ENCODE peak calls at places on chromosomes 3 and 15, in nine cellular contexts. C is EH, N is esophagus squamous epithelium, T is erythroblast, L is PC-9, E is heart right ventricle, D is SIG-M5, U is left cardiac atrium, Y is hepatocyte. M is an unnamed sample.

GRCh38 chr15:100060276-100060926 is 281.4 kb downstream of the ADAMTS17 start:
- DNase-seq in C (no peak), N (no peak), T (no peak), L (peak), E (no peak), D (no peak), U (no peak), Y (no peak), M (no peak)

GRCh38 chr3:13607821-13608620 is 59.1 kb downstream of the FBLN2 start:
- DNase-seq in C (no peak), N (no peak), T (no peak), L (peak), E (no peak), D (no peak), U (no peak), Y (no peak), M (no peak)

GRCh38 chr3:47512416-47513124 is 942 bp downstream of the ELP6 start:
- DNase-seq in C (peak), N (no peak), T (peak), L (no peak), E (peak), D (no peak), U (peak), Y (peak), M (no peak)

GRCh38 chr3:141368062-141368924 is at the start of gene ZBTB38:
- DNase-seq in C (peak), N (peak), T (peak), L (peak), E (peak), D (no peak), U (peak), Y (peak), M (peak)

GRCh38 chr3:138450181-138450580 is 15.8 kb downstream of the ESYT3 start:
- DNase-seq in C (no peak), N (no peak), T (no peak), L (no peak), E (no peak), D (no peak), U (no peak), Y (no peak), M (no peak)

GRCh38 chr3:145952541-145952940 is 208.4 kb downstream of the PLOD2 start:
- DNase-seq in C (peak), N (no peak), T (no peak), L (no peak), E (no peak), D (no peak), U (no peak), Y (no peak), M (peak)

GRCh38 chr3:14516738-14517345 is 23.3 kb downstream of the GRIP2 start:
- DNase-seq in C (no peak), N (no peak), T (no peak), L (no peak), E (no peak), D (no peak), U (no peak), Y (no peak), M (no peak)

GRCh38 chr3:56923546-56924224 is 121.9 kb upstream of the ARHGEF3 start:
- DNase-seq in C (peak), N (no peak), T (no peak), L (peak), E (no peak), D (no peak), U (peak), Y (peak), M (peak)

GRCh38 chr3:139689122-139689521 is 11.3 kb upstream of the NMNAT3 start:
- DNase-seq in C (no peak), N (no peak), T (no peak), L (no peak), E (no peak), D (no peak), U (no peak), Y (no peak), M (no peak)

GRCh38 chr3:128551464-128551863 is 58.5 kb upstream of the GATA2 start:
- DNase-seq in C (no peak), N (no peak), T (no peak), L (no peak), E (no peak), D (no peak), U (no peak), Y (no peak), M (no peak)

GRCh38 chr3:181757694-181758306 is 46.1 kb downstream of the SOX2 start:
- DNase-seq in C (no peak), N (no peak), T (no peak), L (no peak), E (no peak), D (no peak), U (no peak), Y (no peak), M (no peak)

GRCh38 chr15:77859491-77860060 is 217.9 kb downstream of the TBC1D2B start:
- DNase-seq in C (no peak), N (no peak), T (no peak), L (no peak), E (no peak), D (no peak), U (no peak), Y (no peak), M (no peak)

GRCh38 chr15:22930782-22931484 is 49.2 kb downstream of the CYFIP1 start:
- DNase-seq in C (peak), N (no peak), T (no peak), L (no peak), E (peak), D (no peak), U (peak), Y (no peak), M (no peak)

M was measured in keratinocyte.